ENCODE peak calls at places on chromosome 22, in four cellular contexts. W, H, Y and Z are unnamed samples.

GRCh38 chr22:27834364-27835185 is 33.0 kb upstream of the MN1 start:
- DNase-seq in H (no peak), W (no peak), Y (no peak), Z (no peak)

GRCh38 chr22:40953446-40953845 is 2.3 kb downstream of the RBX1 start:
- DNase-seq in H (no peak), Y (no peak), W (no peak), Z (no peak)

GRCh38 chr22:41003041-41003440 is 51.9 kb downstream of the RBX1 start:
- DNase-seq in H (peak), W (no peak), Y (no peak), Z (no peak)

GRCh38 chr22:23437779-23438178 is 142.3 kb downstream of the IGLL1 start:
- DNase-seq in Y (no peak), H (no peak), W (no peak), Z (no peak)

GRCh38 chr22:29629382-29630179 is 26.1 kb downstream of the NF2 start:
- DNase-seq in H (peak), Y (no peak), W (no peak), Z (no peak)

GRCh38 chr22:47627561-47628253 is 865.3 kb downstream of the TBC1D22A start:
- DNase-seq in H (peak), Y (no peak), W (no peak), Z (no peak)

GRCh38 chr22:47196881-47197701 is 434.6 kb downstream of the TBC1D22A start:
- DNase-seq in H (no peak), Y (no peak), W (no peak), Z (no peak)

GRCh38 chr22:25736378-25737011 is 5.5 kb upstream of the MYO18B start:
- DNase-seq in Y (no peak), W (no peak), H (no peak), Z (no peak)

GRCh38 chr22:35484651-35485372 is 55.8 kb upstream of the RASD2 start:
- DNase-seq in Y (no peak), H (no peak), W (no peak), Z (no peak)

GRCh38 chr22:20532256-20532993 is 25.0 kb downstream of the MED15 start:
- DNase-seq in H (no peak), W (no peak), Y (no peak), Z (no peak)

GRCh38 chr22:50302041-50302541 is 5.4 kb downstream of the PLXNB2 start:
- DNase-seq in Y (no peak), W (no peak), H (peak), Z (no peak)

GRCh38 chr22:39518996-39519680 is 1.2 kb upstream of the ATF4 start:
- DNase-seq in W (peak), Y (no peak), H (peak), Z (peak)

GRCh38 chr22:23696326-23696851 is 5.6 kb downstream of the RGL4 start:
- DNase-seq in Y (no peak), H (no peak), W (no peak), Z (peak)

GRCh38 chr22:35150163-35151107 is 84.5 kb downstream of the ISX start:
- DNase-seq in Y (no peak), H (peak), W (peak), Z (peak)

GRCh38 chr22:21866821-21867527 is 471 bp downstream of the MAPK1 start:
- DNase-seq in Y (no peak), W (peak), H (peak), Z (peak)

GRCh38 chr22:21778705-21779363 is 43.2 kb upstream of the YPEL1 start:
- DNase-seq in H (no peak), Y (peak), W (no peak), Z (no peak)

GRCh38 chr22:50319503-50319951 is 7.3 kb downstream of the DENND6B start:
- DNase-seq in H (no peak), Y (no peak), W (no peak), Z (no peak)

GRCh38 chr22:19482297-19482696 is 2.6 kb downstream of the CDC45 start:
- DNase-seq in W (no peak), H (no peak), Y (no peak), Z (no peak)

GRCh38 chr22:45102896-45103420 is 60.8 kb upstream of the NUP50 start:
- DNase-seq in H (no peak), Y (no peak), W (no peak), Z (no peak)

GRCh38 chr22:45107671-45108070 is 56.1 kb upstream of the NUP50 start:
- DNase-seq in H (no peak), W (no peak), Y (no peak), Z (no peak)

GRCh38 chr22:45103756-45104155 is 60.0 kb upstream of the NUP50 start:
- DNase-seq in Y (no peak), H (no peak), W (no peak), Z (no peak)

GRCh38 chr22:45104313-45104712 is 59.4 kb upstream of the NUP50 start:
- DNase-seq in W (no peak), H (no peak), Y (no peak), Z (no peak)

DNA sequence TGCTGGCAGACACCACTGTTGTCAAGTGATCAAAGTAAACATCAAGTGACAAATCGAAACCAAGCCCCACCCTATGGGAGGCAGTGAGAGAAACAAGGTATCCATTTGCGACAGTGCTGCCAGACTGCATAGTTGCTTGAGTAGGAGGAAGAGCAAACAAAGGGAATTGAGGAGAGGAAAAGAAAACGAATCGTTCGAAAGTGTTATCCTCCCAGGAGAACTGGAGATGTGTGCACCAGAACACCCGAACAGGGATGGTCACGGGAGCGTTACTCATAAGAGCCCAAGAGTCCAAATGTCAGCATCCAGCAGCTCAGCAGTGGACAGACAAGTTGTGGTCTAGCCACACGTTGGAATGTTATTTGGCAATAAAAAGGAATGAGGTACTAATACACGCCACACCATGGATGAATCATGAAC is 58.4 kb upstream of the NUP50 start:
- DNase-seq in Y (peak), W (no peak), H (peak), Z (no peak)
- H3K4me3 ChIP-seq in Y (no peak), W (no peak), H (peak), Z (no peak)

DNA sequence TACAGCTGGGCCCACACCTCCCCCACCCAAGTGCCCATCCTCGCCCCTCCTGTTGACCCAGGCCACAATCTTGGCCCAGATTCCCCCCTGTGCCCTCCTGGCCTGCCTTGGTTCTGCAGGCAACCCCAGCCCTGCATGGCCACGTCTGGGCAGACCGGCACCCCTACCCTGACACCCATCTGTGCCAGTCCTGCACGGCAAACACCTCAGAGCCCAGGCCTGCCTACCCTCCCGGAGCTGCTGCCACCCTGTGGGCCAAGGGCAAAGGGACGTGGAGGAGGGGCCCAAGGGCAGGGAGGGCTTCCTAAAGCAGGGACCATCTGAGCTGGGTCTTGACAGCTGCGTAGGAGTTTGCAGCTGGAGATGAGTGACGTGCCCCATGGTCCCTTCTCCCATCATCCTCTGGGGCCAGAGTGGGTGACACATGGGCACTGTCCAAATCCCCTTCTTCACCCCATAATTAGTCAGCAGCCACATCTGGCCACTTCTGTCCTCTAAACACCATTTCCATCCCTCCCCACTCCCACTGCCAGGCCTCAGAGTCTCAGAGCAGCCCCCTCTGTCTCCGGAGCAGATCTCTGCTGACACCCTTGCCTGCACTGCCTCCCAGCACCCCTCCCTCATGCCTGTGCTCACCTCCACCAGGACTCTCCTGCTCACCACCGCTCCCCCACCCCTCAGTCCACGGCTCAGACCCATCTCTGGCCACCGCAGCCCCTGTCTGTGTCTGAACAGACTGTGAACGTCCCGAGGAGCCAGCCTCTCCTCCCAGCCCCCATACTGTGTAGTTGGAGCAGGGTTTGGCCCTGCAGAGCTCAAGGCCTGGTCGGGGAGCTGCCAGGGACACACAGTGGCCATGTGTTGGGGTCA is 35.6 kb upstream of the PPARA start:
- DNase-seq in H (no peak), W (no peak), Y (no peak), Z (no peak)
- TF ChIP-seq CTCF in H (no peak), W (no peak), Y (no peak), Z (no peak)

DNA sequence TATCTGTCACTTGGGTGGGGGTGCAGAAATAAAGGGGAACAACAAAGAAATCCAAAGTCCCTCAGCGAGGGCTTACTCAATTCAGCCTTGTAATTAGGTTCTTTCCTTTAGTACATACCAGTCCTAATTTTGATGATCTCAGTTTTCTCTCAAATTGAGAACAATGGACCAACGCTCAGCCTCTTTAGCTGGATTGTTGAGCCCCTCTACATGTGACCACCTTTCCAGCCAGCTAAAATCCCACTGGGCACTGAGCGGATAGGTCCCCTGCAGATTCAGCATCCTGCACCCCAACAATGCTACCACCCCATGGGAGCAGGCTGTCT is 11.4 kb downstream of the TMEM184B start:
- DNase-seq in W (no peak), H (no peak), Y (no peak), Z (no peak)
- H3K4me3 ChIP-seq in W (no peak), H (no peak), Y (no peak), Z (no peak)

GRCh38 chr22:36982136-36982535 is 37.1 kb downstream of the TST start:
- DNase-seq in Y (no peak), H (no peak), W (no peak), Z (no peak)
- TF ChIP-seq CTCF in Y (no peak), H (peak), W (peak), Z (no peak)

GRCh38 chr22:38110008-38110862 is at the start of gene BAIAP2L2:
- DNase-seq in W (no peak), Y (no peak), H (peak), Z (no peak)
- H3K4me3 ChIP-seq in W (no peak), Y (no peak), H (no peak), Z (no peak)

DNA sequence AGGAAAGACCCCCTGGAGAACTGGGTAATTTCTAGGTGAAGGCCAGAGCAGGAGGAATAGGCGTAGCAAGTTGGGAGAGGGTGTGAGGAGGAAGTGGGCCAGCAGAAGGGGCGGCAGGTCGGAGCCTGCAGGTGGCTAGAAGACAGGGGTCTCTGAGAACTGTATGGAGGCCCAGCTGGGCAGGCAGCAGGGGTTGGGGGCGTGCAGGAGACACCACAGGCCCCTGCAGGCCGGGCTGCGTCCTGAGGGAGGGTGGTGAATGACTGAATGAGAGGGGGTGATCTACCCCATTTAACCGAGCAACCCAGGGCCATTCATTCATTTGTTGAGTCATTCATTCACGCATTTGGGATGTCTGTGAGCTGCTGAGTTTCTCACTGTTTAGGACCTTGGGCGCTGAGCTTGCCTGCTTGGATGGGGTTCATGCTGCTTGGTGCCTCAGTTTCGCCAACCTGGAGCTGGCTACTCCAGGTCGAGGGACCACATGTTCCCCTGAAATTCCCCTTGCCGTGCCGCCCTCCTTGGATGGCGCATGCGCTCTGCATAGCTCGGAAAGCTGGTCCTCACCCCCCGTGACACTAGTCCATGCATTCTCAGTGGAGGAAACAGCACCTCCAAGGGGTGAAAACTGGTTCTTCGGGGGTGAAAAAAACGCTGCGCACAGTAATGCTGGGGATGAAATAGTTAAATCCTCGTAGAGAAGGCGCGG is 15.6 kb downstream of the MPPED1 start:
- DNase-seq in W (no peak), Y (no peak), H (no peak), Z (no peak)
- TF ChIP-seq CTCF in W (no peak), Y (no peak), H (no peak), Z (no peak)

DNA sequence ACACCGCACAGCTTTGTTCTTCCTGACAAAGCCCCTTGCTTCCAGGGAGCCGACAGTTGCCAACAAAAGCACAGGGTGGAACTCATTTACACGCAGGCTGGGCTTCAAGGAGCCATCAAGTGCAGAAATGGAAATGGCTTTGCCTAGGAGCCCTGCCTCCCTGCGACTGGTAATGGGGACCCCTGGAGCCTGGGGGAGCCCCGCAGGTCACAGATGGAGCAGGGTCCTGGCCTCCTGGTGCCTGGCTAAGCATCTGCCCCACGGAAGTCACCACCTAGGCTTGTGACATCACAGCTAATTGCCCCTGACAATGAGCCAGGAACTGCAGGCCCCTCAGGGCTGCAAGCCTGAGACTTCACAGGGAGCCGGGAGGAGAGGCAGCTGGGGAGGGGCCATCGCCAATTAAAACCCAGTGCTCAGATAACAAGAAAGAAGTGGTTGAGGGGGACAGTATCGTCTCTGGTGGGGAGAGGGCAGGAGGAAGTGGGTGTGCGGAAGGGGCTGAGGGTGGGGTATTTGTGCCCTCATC is 66.8 kb downstream of the NFAM1 start:
- DNase-seq in W (peak), Y (no peak), H (no peak), Z (no peak)
- H3K4me3 ChIP-seq in W (no peak), Y (no peak), H (no peak), Z (no peak)

DNA sequence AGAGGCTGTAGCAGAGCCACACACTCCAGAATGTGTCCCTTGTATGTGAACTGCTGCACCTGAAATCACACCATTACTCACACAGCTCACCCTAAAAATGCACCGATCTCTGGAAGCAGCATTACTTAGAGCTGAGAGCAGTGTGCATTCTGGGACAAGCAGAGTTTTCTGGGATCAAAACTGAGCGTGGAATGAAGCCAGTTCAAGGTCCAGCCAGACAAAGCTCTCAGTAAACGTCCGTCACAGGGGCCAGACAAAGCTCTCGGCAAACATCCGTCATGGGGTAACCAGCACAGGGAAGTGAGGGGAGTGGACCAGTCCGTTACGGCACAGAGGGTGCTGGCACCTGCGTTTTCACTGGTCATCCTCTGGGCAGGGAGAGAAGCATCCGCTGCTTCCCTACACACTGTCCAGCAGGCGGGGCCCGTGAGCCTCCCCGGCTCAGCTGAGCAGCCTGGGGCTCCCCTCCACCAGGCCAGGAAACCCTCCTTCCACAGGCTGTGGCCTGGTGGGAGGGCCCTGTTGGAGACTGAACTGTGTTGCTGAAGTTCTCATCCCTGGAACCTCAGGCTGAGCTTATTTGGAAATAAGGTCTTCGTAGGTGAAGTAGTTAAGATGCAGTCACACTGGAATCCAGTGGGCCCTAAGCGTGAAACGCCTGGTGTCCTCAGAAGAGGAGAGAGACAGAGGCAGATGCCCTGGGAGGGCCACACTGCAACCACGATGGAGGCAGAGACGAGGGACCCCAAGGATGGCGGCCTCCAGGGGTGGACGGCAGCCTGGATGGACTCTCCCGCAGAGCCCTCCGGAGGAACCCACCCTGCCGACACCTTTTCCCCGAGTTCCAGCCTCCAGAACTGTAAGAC is 883.9 kb downstream of the BRD1 start:
- DNase-seq in Y (no peak), H (peak), W (peak), Z (no peak)
- TF ChIP-seq CTCF in Y (peak), H (peak), W (no peak), Z (no peak)